ENCODE peak calls at places on chromosome 10, in four cellular contexts. N, J, U and Z are unnamed samples.

GRCh38 chr10:11993834-11994468 is 48.7 kb downstream of the UPF2 start:
- DNase-seq in J (no peak), U (no peak), N (no peak), Z (no peak)

GRCh38 chr10:123129553-123130271 is 6.1 kb upstream of the HMX3 start:
- DNase-seq in J (no peak), U (no peak), N (no peak), Z (no peak)

GRCh38 chr10:53808677-53809076 is 992.4 kb downstream of the PCDH15 start:
- DNase-seq in J (no peak), N (no peak), U (no peak), Z (no peak)

GRCh38 chr10:93392111-93392510 is 90.0 kb downstream of the MYOF start:
- DNase-seq in U (no peak), N (no peak), J (no peak), Z (no peak)

GRCh38 chr10:3761111-3761686 is 23.8 kb downstream of the KLF6 start:
- DNase-seq in U (no peak), J (no peak), N (no peak), Z (no peak)

GRCh38 chr10:113199459-113199858 is 249.4 kb downstream of the TCF7L2 start:
- DNase-seq in N (no peak), U (no peak), J (no peak), Z (peak; percentile 75)

GRCh38 chr10:12709516-12709915 is 292.0 kb downstream of the CCDC3 start:
- DNase-seq in J (no peak), U (no peak), N (no peak), Z (no peak)

GRCh38 chr10:113947138-113948011 is 92.9 kb downstream of the NHLRC2 start:
- DNase-seq in U (no peak), N (no peak), J (no peak), Z (peak; percentile 52)

GRCh38 chr10:62426086-62426485 is 51.9 kb downstream of the ZNF365 start:
- DNase-seq in J (no peak), N (no peak), U (no peak), Z (no peak)

GRCh38 chr10:10755490-10755889 is 262.2 kb upstream of the CELF2 start:
- DNase-seq in N (no peak), J (no peak), U (no peak), Z (no peak)

GRCh38 chr10:130427216-130427722 is 291.1 kb downstream of the GLRX3 start:
- DNase-seq in U (no peak), N (no peak), J (no peak), Z (no peak)

GRCh38 chr10:28925154-28925663 is 247.9 kb downstream of the BAMBI start:
- DNase-seq in N (no peak), U (no peak), J (peak; percentile 36), Z (no peak)

GRCh38 chr10:133459454-133460207 is 5.9 kb downstream of the SCART1 start:
- DNase-seq in J (peak; percentile 11), U (no peak), N (no peak), Z (no peak)

GRCh38 chr10:35442592-35442991 is 106.3 kb downstream of the CCNY start:
- DNase-seq in U (no peak), J (no peak), N (no peak), Z (no peak)
- H3K9me3 ChIP-seq in U (peaks cover 23% of the 10 kb centered on the region), J (peaks cover 9% of the 10 kb centered on the region), N (peaks cover 14% of the 10 kb centered on the region), Z (peaks cover 14% of the 10 kb centered on the region)

GRCh38 chr10:1006573-1006972 is 18.3 kb downstream of the GTPBP4 start:
- DNase-seq in N (no peak), U (no peak), J (no peak), Z (no peak)

GRCh38 chr10:1002425-1003006 is 14.3 kb downstream of the GTPBP4 start:
- DNase-seq in U (no peak), J (no peak), N (no peak), Z (no peak)

GRCh38 chr10:1007583-1007982 is 18.1 kb downstream of the IDI2 start:
- DNase-seq in U (no peak), N (no peak), J (no peak), Z (no peak)

GRCh38 chr10:1009071-1009494 is 16.6 kb downstream of the IDI2 start:
- DNase-seq in U (no peak), N (no peak), J (no peak), Z (no peak)

GRCh38 chr10:1004294-1004693 is 16.1 kb downstream of the GTPBP4 start:
- DNase-seq in N (no peak), U (peak; percentile 32), J (no peak), Z (no peak)
- H3K36me3 ChIP-seq in N (peaks cover 41% of the 10 kb centered on the region), U (peaks cover 99% of the 10 kb centered on the region), J (no peaks in the 10 kb centered on the region), Z (peaks cover 100% of the 10 kb centered on the region)

GRCh38 chr10:35439172-35439571 is 102.9 kb downstream of the CCNY start:
- DNase-seq in U (no peak), N (no peak), J (no peak), Z (no peak)
- H3K9me3 ChIP-seq in U (peaks cover 15% of the 10 kb centered on the region), N (peaks cover 10% of the 10 kb centered on the region), J (peaks cover 8% of the 10 kb centered on the region), Z (peaks cover 11% of the 10 kb centered on the region)

GRCh38 chr10:79222186-79222585 is 125.1 kb upstream of the PPIF start:
- DNase-seq in U (no peak), N (no peak), J (no peak), Z (no peak)

GRCh38 chr10:79223001-79223345 is 124.3 kb upstream of the PPIF start:
- DNase-seq in J (no peak), U (no peak), N (no peak), Z (no peak)

GRCh38 chr10:79220296-79220695 is 127.0 kb upstream of the PPIF start:
- DNase-seq in J (no peak), N (no peak), U (peak; percentile 61), Z (no peak)

GRCh38 chr10:79221110-79222051 is 125.9 kb upstream of the PPIF start:
- DNase-seq in U (peak; percentile 70), J (peak; percentile 95), N (no peak), Z (no peak)

GRCh38 chr10:79219276-79219957 is 127.9 kb upstream of the PPIF start:
- DNase-seq in U (no peak), N (no peak), J (peak; percentile 57), Z (no peak)
- H3K36me3 ChIP-seq in U (peaks cover 48% of the 10 kb centered on the region), N (no peaks in the 10 kb centered on the region), J (no peaks in the 10 kb centered on the region), Z (peaks cover 92% of the 10 kb centered on the region)

GRCh38 chr10:60194421-60194820 is 195.3 kb downstream of the ANK3 start:
- DNase-seq in J (no peak), N (no peak), U (no peak), Z (no peak)
- H3K9me3 ChIP-seq in J (no peaks in the 10 kb centered on the region), N (no peaks in the 10 kb centered on the region), U (no peaks in the 10 kb centered on the region), Z (no peaks in the 10 kb centered on the region)

GRCh38 chr10:5882961-5883360 is 6.7 kb downstream of the ANKRD16 start:
- DNase-seq in N (no peak), U (no peak), J (no peak), Z (no peak)
- H3K36me3 ChIP-seq in N (peaks cover 4% of the 10 kb centered on the region), U (peaks cover 73% of the 10 kb centered on the region), J (no peaks in the 10 kb centered on the region), Z (peaks cover 41% of the 10 kb centered on the region)

GRCh38 chr10:37896436-37896835 is 39.0 kb upstream of the ZNF248 start:
- DNase-seq in N (no peak), J (no peak), U (no peak), Z (no peak)

DNA sequence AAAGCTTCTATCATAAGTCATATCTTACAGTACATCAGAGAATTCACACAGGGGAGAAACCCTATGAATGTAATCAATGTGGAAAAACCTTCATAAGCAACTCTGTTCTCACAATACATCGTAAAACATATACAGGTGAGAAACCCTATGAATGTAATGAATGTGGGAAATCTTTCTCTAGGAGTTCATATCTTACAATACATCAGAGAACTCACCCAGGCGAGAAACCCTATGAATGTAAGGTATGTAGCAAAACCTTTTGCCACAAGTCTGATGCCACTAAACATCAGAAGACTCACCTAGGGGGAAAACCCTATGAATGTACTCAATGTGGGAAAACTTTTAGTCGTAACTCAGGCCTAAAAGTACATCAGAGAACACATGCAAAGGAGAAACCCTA is 38.3 kb upstream of the ZNF248 start:
- DNase-seq in N (no peak), J (no peak), U (no peak), Z (no peak)
- H3K9me3 ChIP-seq in N (peaks cover 11% of the 10 kb centered on the region), J (peaks cover 2% of the 10 kb centered on the region), U (peaks cover 26% of the 10 kb centered on the region), Z (peaks cover 18% of the 10 kb centered on the region)

GRCh38 chr10:96532523-96532922 is 18.8 kb upstream of the TLL2 start:
- DNase-seq in J (no peak), N (no peak), U (no peak), Z (no peak)

GRCh38 chr10:96524745-96525144 is 11.0 kb upstream of the TLL2 start:
- DNase-seq in N (no peak), U (no peak), J (no peak), Z (no peak)

GRCh38 chr10:96529634-96530279 is 16.0 kb upstream of the TLL2 start:
- DNase-seq in J (no peak), U (no peak), N (no peak), Z (no peak)
- H3K36me3 ChIP-seq in J (no peaks in the 10 kb centered on the region), U (peaks cover 79% of the 10 kb centered on the region), N (peaks cover 51% of the 10 kb centered on the region), Z (peaks cover 75% of the 10 kb centered on the region)

DNA sequence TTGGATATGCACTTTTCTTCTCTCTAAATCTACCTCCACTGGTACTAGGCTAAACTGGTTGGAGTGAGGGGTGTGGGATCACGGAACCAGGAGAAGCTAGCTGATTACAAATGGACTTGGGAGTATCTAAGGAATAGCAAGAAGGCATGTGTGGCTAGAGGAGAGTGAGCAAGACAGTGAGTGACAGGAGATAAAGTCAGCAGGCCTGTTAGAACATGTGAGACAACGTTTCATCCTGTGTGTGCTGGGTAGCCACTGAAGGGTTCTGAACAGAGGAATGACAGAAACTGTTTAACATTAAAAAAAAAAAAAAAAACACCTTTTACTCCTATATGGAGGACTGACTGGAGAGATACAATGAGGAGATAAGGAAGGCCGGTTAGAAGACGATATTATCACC is 51.7 kb downstream of the ZNF438 start:
- DNase-seq in U (no peak), N (no peak), J (no peak), Z (no peak)
- H3K9me3 ChIP-seq in U (no peaks in the 10 kb centered on the region), N (no peaks in the 10 kb centered on the region), J (no peaks in the 10 kb centered on the region), Z (peaks cover 5% of the 10 kb centered on the region)